ENCODE peak calls at places on chromosomes 12 and 14, in eight cellular contexts. G is SHP77; V is AG04450; O is neuronal stem cell; P is Jurkat, Clone E6-1; X is HTR-8/SVneo; R is astrocyte of the cerebellum; L is tibial nerve. C is an unnamed sample.

GRCh38 chr12:111761706-111762105 is 5.0 kb upstream of the ALDH2 start:
- DNase-seq in R (no peak), P (no peak), O (peak), X (no peak), L (no peak), G (no peak), V (no peak), C (no peak)

GRCh38 chr12:108616941-108617858 is 16.5 kb downstream of the SELPLG start:
- DNase-seq in G (no peak), R (no peak), P (peak), V (no peak), L (no peak), X (no peak), O (no peak), C (no peak)

GRCh38 chr12:4809013-4809448 is 88.8 kb downstream of the GALNT8 start:
- DNase-seq in X (no peak), V (no peak), O (peak), G (no peak), L (no peak), P (no peak), R (peak), C (no peak)

GRCh38 chr14:30214456-30215090 is 286.9 kb upstream of the PRKD1 start:
- DNase-seq in O (peak), X (peak), G (peak), L (no peak), R (peak), P (peak), V (peak), C (no peak)

GRCh38 chr14:80770114-80770917 is 171.2 kb downstream of the CEP128 start:
- DNase-seq in G (no peak), O (no peak), R (no peak), L (no peak), P (no peak), V (no peak), X (no peak), C (no peak)

GRCh38 chr12:107109726-107110518 is 16.6 kb upstream of the CRY1 start:
- DNase-seq in V (no peak), X (no peak), P (no peak), O (no peak), G (no peak), R (no peak), L (no peak), C (no peak)

GRCh38 chr14:105413542-105413886 is 6.1 kb upstream of the MTA1 start:
- DNase-seq in O (no peak), V (no peak), R (no peak), X (no peak), L (no peak), P (no peak), G (no peak), C (no peak)

GRCh38 chr14:96275182-96276112 is 19.4 kb downstream of the BDKRB1 start:
- DNase-seq in O (peak), L (peak), G (peak), X (peak), P (peak), R (peak), V (peak), C (peak)

C was measured in right atrium auricular region.